ENCODE peak calls at places on chromosomes 13 and 19, in seven cellular contexts. P is A673, K is uterus, U is cardiac muscle cell, O is brain microvascular endothelial cell, W is adrenal gland, Y is heart right ventricle. Q is an unnamed sample.

GRCh38 chr19:8324186-8325050 is 3.1 kb downstream of the RPS28 start:
- DNase-seq in P (no peak), O (no peak), U (no peak), W (no peak), K (peak; percentile 49), Y (peak; percentile 38), Q (no peak)

GRCh38 chr19:29420482-29421185 is 105.2 kb upstream of the VSTM2B start:
- DNase-seq in U (no peak), W (no peak), O (no peak), Y (no peak), P (no peak), K (no peak), Q (no peak)

GRCh38 chr13:34409496-34410163 is 532.4 kb upstream of the NBEA start:
- DNase-seq in K (no peak), O (no peak), W (no peak), U (no peak), Y (no peak), P (no peak), Q (no peak)

GRCh38 chr13:80141114-80141849 is 199.6 kb downstream of the SPRY2 start:
- DNase-seq in Y (peak; percentile 76), U (peak; percentile 70), O (peak; percentile 75), P (peak; percentile 22), W (peak; percentile 28), K (peak; percentile 26), Q (no peak)

GRCh38 chr13:49314344-49314882 is 66.7 kb downstream of the CDADC1 start:
- DNase-seq in Y (no peak), O (no peak), U (no peak), W (no peak), P (no peak), K (no peak), Q (no peak)

GRCh38 chr13:26721251-26721939 is 39.2 kb downstream of the GPR12 start:
- DNase-seq in Y (no peak), W (no peak), O (no peak), U (no peak), P (no peak), K (no peak), Q (peak; percentile 58)

GRCh38 chr19:55550321-55550650 is 4.9 kb upstream of the SBK3 start:
- DNase-seq in O (peak; percentile 63), K (no peak), W (no peak), Y (no peak), U (no peak), P (no peak), Q (no peak)

GRCh38 chr19:6318772-6319171 is 14.6 kb downstream of the ACER1 start:
- DNase-seq in Y (no peak), O (peak; percentile 40), W (no peak), K (no peak), U (no peak), P (no peak), Q (no peak)

GRCh38 chr19:7252364-7252763 is 41.9 kb downstream of the INSR start:
- DNase-seq in O (no peak), P (no peak), U (no peak), Y (no peak), W (no peak), K (no peak), Q (no peak)

GRCh38 chr13:79932556-79932955 is 408.4 kb downstream of the SPRY2 start:
- DNase-seq in O (no peak), Y (no peak), W (no peak), P (no peak), K (no peak), U (no peak), Q (no peak)

GRCh38 chr19:29040291-29040690 is 172.7 kb downstream of the UQCRFS1 start:
- DNase-seq in Y (no peak), O (no peak), U (no peak), P (no peak), K (no peak), W (no peak), Q (no peak)

GRCh38 chr13:35840991-35841604 is 290.1 kb downstream of the DCLK1 start:
- DNase-seq in U (no peak), K (peak; percentile 43), P (peak; percentile 5), W (no peak), Y (no peak), O (no peak), Q (no peak)

GRCh38 chr13:26679411-26679810 is 81.2 kb downstream of the GPR12 start:
- DNase-seq in P (no peak), O (peak; percentile 24), Y (no peak), U (no peak), K (no peak), W (no peak), Q (no peak)

GRCh38 chr13:109773276-109773675 is 13.1 kb downstream of the IRS2 start:
- DNase-seq in K (no peak), U (no peak), O (no peak), P (no peak), W (peak; percentile 75), Y (no peak), Q (no peak)

GRCh38 chr19:42023121-42023942 is 29.3 kb upstream of the ATP1A3 start:
- DNase-seq in P (peak; percentile 30), U (peak; percentile 29), K (no peak), Y (no peak), O (peak; percentile 15), W (no peak), Q (no peak)

GRCh38 chr19:51637362-51637978 is 7.3 kb upstream of the SIGLEC5 start:
- DNase-seq in P (no peak), W (no peak), O (no peak), U (no peak), K (no peak), Y (no peak), Q (no peak)

GRCh38 chr19:31545766-31546165 is 196.5 kb upstream of the TSHZ3 start:
- DNase-seq in O (no peak), Y (no peak), K (no peak), P (no peak), W (no peak), U (no peak), Q (peak; percentile 43)

GRCh38 chr13:99316657-99317244 is 9.6 kb upstream of the GPR183 start:
- DNase-seq in P (no peak), U (no peak), W (no peak), Y (no peak), K (no peak), O (no peak), Q (no peak)

GRCh38 chr13:76293346-76293745 is 592.9 kb downstream of the KCTD12 start:
- DNase-seq in W (no peak), Y (no peak), K (no peak), P (no peak), O (no peak), U (no peak), Q (no peak)

GRCh38 chr19:48461982-48462655 is 6.7 kb downstream of the KCNJ14 start:
- DNase-seq in U (no peak), K (no peak), Y (no peak), O (no peak), P (no peak), W (peak; percentile 16), Q (no peak)

GRCh38 chr13:107367258-107367657 is 799.3 kb upstream of the ARGLU1 start:
- DNase-seq in Y (no peak), P (no peak), W (no peak), U (no peak), O (no peak), K (no peak), Q (no peak)

GRCh38 chr19:46776927-46777911 is 11.2 kb downstream of the SLC1A5 start:
- DNase-seq in U (no peak), P (no peak), K (no peak), O (no peak), W (no peak), Y (no peak), Q (no peak)
- TF ChIP-seq CTCF in U (no peak), P (no peak), K (no peak), O (no peak), W (no peak), Y (no peak), Q (no peak)

GRCh38 chr19:1013218-1013617 is 7.7 kb downstream of the TMEM259 start:
- DNase-seq in Y (no peak), O (no peak), K (no peak), P (no peak), W (no peak), U (no peak), Q (no peak)
- H3K36me3 ChIP-seq in Y (peaks cover 22% of the 10 kb centered on the region), O (peaks cover 33% of the 10 kb centered on the region), K (no peaks in the 10 kb centered on the region), P (peaks cover 47% of the 10 kb centered on the region), W (peaks cover 48% of the 10 kb centered on the region), U (peaks cover 18% of the 10 kb centered on the region), Q (peaks cover 60% of the 10 kb centered on the region)

DNA sequence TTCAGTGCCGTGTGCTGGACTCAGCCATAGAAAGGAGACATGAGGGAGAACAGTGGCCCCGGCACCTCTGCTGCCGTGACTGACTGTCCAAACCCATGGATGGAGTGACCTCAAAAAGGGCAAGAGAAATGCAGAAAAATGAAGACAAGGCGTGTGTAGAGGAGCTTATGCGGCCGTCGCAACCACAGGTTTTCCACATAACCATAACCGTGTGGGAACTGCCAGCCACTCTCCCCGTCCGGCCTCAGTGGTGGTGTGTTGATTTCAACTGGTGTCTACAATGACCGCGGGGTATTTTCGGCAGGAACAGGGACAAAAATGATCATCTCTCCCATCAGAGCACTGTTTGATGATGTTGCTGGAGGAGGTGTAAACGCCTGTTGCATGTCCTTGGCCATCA is 42.9 kb upstream of the F7 start:
- DNase-seq in U (no peak), O (no peak), Y (no peak), P (no peak), W (no peak), K (no peak), Q (no peak)
- H3K27ac ChIP-seq in U (no peak overlapping the region), O (no peak overlapping the region), Y (no peak overlapping the region), P (no peak overlapping the region), W (no peak overlapping the region), K (no peak overlapping the region), Q (no peak overlapping the region)

GRCh38 chr13:19888799-19889198 is 25.4 kb upstream of the ZMYM5 start:
- DNase-seq in W (no peak), U (no peak), P (peak; percentile 43), K (no peak), O (no peak), Y (no peak), Q (no peak)
- TF ChIP-seq CTCF in W (peak; percentile 37), U (peak; percentile 27), P (peak; percentile 36), K (peak; percentile 16), O (no peak), Y (peak; percentile 28), Q (peak; percentile 41)

DNA sequence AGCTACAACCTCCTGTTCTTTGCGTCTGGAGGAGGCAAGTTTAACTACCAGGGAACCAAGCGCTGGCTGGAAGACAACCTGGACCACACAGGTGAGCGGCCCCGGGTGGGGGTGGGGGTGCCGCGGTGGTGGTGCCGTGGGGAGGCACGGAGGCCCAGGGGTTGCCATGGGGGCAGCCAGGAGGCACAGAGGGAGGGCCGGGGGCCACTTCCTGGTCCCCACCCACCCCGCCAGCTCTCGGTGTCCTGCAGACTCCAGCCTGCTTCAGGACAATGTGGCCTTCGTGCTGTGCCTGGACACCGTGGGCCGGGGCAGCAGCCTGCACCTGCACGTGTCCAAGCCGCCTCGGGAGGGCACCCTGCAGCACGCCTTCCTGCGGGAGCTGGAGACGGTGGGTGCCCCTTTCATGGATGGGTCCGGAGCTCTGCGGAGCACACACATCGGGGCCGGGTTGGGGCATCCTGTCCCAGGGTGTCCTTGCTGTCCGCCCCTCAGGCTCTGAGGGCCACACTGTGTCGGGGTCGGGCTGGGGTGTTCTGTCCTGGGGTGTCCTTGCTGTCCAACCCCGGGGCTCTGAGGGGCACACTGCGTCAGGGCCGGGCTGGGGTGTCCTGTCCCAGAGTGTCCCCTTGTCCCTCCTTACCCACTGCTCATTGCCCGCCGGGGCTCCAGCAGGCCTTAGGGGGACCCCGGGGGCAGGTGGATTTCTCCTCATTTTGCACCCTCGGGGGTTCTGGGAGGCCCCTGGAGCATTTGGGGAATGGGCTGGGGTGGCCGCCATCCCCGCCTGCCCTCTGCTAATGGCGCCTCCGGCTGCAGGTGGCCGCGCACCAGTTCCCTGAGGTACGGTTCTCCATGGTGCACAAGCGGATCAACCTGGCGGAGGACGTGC is 18.3 kb downstream of the NCLN start:
- DNase-seq in W (no peak), O (no peak), Y (no peak), P (no peak), U (no peak), K (no peak), Q (no peak)
- H3K36me3 ChIP-seq in W (peaks cover 48% of the 10 kb centered on the region), O (peaks cover 27% of the 10 kb centered on the region), Y (peaks cover 3% of the 10 kb centered on the region), P (peaks cover 31% of the 10 kb centered on the region), U (peaks cover 4% of the 10 kb centered on the region), K (no peaks in the 10 kb centered on the region), Q (peaks cover 35% of the 10 kb centered on the region)